ENCODE peak calls at places on chromosomes 7 and 10, in seven cellular contexts. Y, J, X, L, Z, A and C are unnamed samples.

GRCh38 chr7:70694909-70695803 is 436.8 kb upstream of the GALNT17 start:
- DNase-seq in Y (peak), J (no peak), X (no peak), L (no peak), Z (no peak), A (peak), C (peak)

GRCh38 chr7:107180378-107180777 is 11.6 kb downstream of the HBP1 start:
- DNase-seq in Y (no peak), J (peak), X (no peak), L (no peak), Z (no peak), A (peak), C (no peak)

GRCh38 chr10:87507879-87508278 is 3.2 kb downstream of the MINPP1 start:
- DNase-seq in Y (no peak), J (no peak), X (no peak), L (no peak), Z (no peak), A (no peak), C (no peak)

GRCh38 chr10:129373231-129373630 is 93.8 kb upstream of the MGMT start:
- DNase-seq in Y (no peak), J (no peak), X (no peak), L (no peak), Z (no peak), A (no peak), C (no peak)

GRCh38 chr7:3805151-3805550 is 504.1 kb downstream of the SDK1 start:
- DNase-seq in Y (no peak), J (no peak), X (no peak), L (no peak), Z (no peak), A (no peak), C (no peak)

GRCh38 chr7:141511370-141512335 is 39.6 kb upstream of the AGK start:
- DNase-seq in Y (no peak), J (no peak), X (no peak), L (no peak), Z (no peak), A (no peak), C (peak)

GRCh38 chr10:74208997-74209396 is 58.0 kb downstream of the ADK start:
- DNase-seq in Y (no peak), J (no peak), X (no peak), L (no peak), Z (no peak), A (no peak), C (no peak)

GRCh38 chr10:8504436-8504977 is 450.0 kb downstream of the GATA3 start:
- DNase-seq in Y (no peak), J (no peak), X (no peak), L (no peak), Z (no peak), A (no peak), C (no peak)

GRCh38 chr7:155882596-155882995 is 70.3 kb upstream of the SHH start:
- DNase-seq in Y (no peak), J (peak), X (no peak), L (no peak), Z (no peak), A (no peak), C (no peak)

GRCh38 chr7:121132940-121133339 is 144.4 kb downstream of the CPED1 start:
- DNase-seq in Y (no peak), J (no peak), X (no peak), L (no peak), Z (no peak), A (no peak), C (no peak)

GRCh38 chr7:28808786-28809533 is 149.2 kb downstream of the TRIL start:
- DNase-seq in Y (peak), J (no peak), X (no peak), L (peak), Z (peak), A (no peak), C (peak)

GRCh38 chr10:103592186-103593021 is 98.9 kb downstream of the NEURL1 start:
- DNase-seq in Y (no peak), J (peak), X (no peak), L (peak), Z (no peak), A (no peak), C (peak)

GRCh38 chr10:113914936-113915335 is 60.5 kb downstream of the NHLRC2 start:
- DNase-seq in Y (no peak), J (no peak), X (no peak), L (no peak), Z (no peak), A (no peak), C (no peak)

GRCh38 chr10:119643306-119644214 is 7.6 kb upstream of the BAG3 start:
- DNase-seq in Y (no peak), J (no peak), X (no peak), L (no peak), Z (no peak), A (no peak), C (no peak)

GRCh38 chr7:140646931-140647647 is 6.5 kb upstream of the DENND2A start:
- DNase-seq in Y (peak), J (peak), X (no peak), L (peak), Z (no peak), A (peak), C (peak)

GRCh38 chr10:78935697-78936407 is 132.9 kb upstream of the ZMIZ1 start:
- DNase-seq in Y (no peak), J (no peak), X (no peak), L (no peak), Z (no peak), A (no peak), C (no peak)

GRCh38 chr10:72320676-72321247 is 34.0 kb downstream of the DNAJB12 start:
- DNase-seq in Y (no peak), J (peak), X (no peak), L (peak), Z (peak), A (peak), C (peak)

GRCh38 chr7:25037325-25037724 is 57.3 kb upstream of the OSBPL3 start:
- DNase-seq in Y (no peak), J (no peak), X (no peak), L (no peak), Z (no peak), A (no peak), C (no peak)

GRCh38 chr10:80684217-80684616 is 146.5 kb downstream of the SH2D4B start:
- DNase-seq in Y (no peak), J (peak), X (no peak), L (no peak), Z (no peak), A (no peak), C (no peak)

GRCh38 chr7:12709731-12710502 is 22.5 kb downstream of the ARL4A start:
- DNase-seq in Y (no peak), J (no peak), X (no peak), L (no peak), Z (no peak), A (no peak), C (no peak)